ENCODE peak calls at places on chromosomes 1 and 21, in six cellular contexts. One of them, this sample, is unnamed.

GRCh38 chr1:67978988-67979516 is 71.4 kb downstream of the DIRAS3 start:
- DNase-seq in left ventricle myocardium inferior: no peak
- DNase-seq in suprapubic skin: no peak
- DNase-seq in ascending aorta: no peak
- DNase-seq in stomach: no peak
- DNase-seq in heart right ventricle: no peak
- DNase-seq in this sample: no peak

GRCh38 chr1:3530931-3531818 is 76.7 kb downstream of the ARHGEF16 start:
- DNase-seq in left ventricle myocardium inferior: peak
- DNase-seq in suprapubic skin: no peak
- DNase-seq in ascending aorta: peak
- DNase-seq in stomach: peak
- DNase-seq in heart right ventricle: peak
- DNase-seq in this sample: peak

GRCh38 chr21:37149411-37149810 is 76.4 kb downstream of the TTC3 start:
- DNase-seq in left ventricle myocardium inferior: no peak
- DNase-seq in suprapubic skin: no peak
- DNase-seq in ascending aorta: no peak
- DNase-seq in stomach: no peak
- DNase-seq in heart right ventricle: no peak
- DNase-seq in this sample: no peak

GRCh38 chr1:199913313-199913712 is 114.2 kb upstream of the NR5A2 start:
- DNase-seq in left ventricle myocardium inferior: no peak
- DNase-seq in suprapubic skin: no peak
- DNase-seq in ascending aorta: no peak
- DNase-seq in stomach: no peak
- DNase-seq in heart right ventricle: no peak
- DNase-seq in this sample: no peak

GRCh38 chr1:225430301-225430700 is 2.5 kb upstream of the LBR start:
- DNase-seq in left ventricle myocardium inferior: no peak
- DNase-seq in suprapubic skin: no peak
- DNase-seq in ascending aorta: no peak
- DNase-seq in stomach: no peak
- DNase-seq in heart right ventricle: no peak
- DNase-seq in this sample: no peak

GRCh38 chr21:45612096-45613019 is 31.2 kb upstream of the PCBP3 start:
- DNase-seq in left ventricle myocardium inferior: no peak
- DNase-seq in suprapubic skin: peak
- DNase-seq in ascending aorta: no peak
- DNase-seq in stomach: no peak
- DNase-seq in heart right ventricle: no peak
- DNase-seq in this sample: no peak

GRCh38 chr1:112335351-112335750 is 60.7 kb upstream of the CTTNBP2NL start:
- DNase-seq in left ventricle myocardium inferior: no peak
- DNase-seq in suprapubic skin: no peak
- DNase-seq in ascending aorta: no peak
- DNase-seq in stomach: no peak
- DNase-seq in heart right ventricle: no peak
- DNase-seq in this sample: no peak

GRCh38 chr1:1024421-1025415 is 4.8 kb downstream of the AGRN start:
- DNase-seq in left ventricle myocardium inferior: no peak
- DNase-seq in suprapubic skin: no peak
- DNase-seq in ascending aorta: no peak
- DNase-seq in stomach: peak
- DNase-seq in heart right ventricle: no peak
- DNase-seq in this sample: no peak

GRCh38 chr21:45618287-45618686 is 25.2 kb upstream of the PCBP3 start:
- DNase-seq in left ventricle myocardium inferior: no peak
- DNase-seq in suprapubic skin: peak
- DNase-seq in ascending aorta: no peak
- DNase-seq in stomach: no peak
- DNase-seq in heart right ventricle: no peak
- DNase-seq in this sample: no peak

GRCh38 chr1:219885680-219886079 is 42.7 kb downstream of the SLC30A10 start:
- DNase-seq in left ventricle myocardium inferior: no peak
- DNase-seq in suprapubic skin: no peak
- DNase-seq in ascending aorta: no peak
- DNase-seq in stomach: no peak
- DNase-seq in heart right ventricle: no peak
- DNase-seq in this sample: no peak

GRCh38 chr1:25104932-25105561 is 127.3 kb downstream of the SYF2 start:
- DNase-seq in left ventricle myocardium inferior: no peak
- DNase-seq in suprapubic skin: no peak
- DNase-seq in ascending aorta: no peak
- DNase-seq in stomach: no peak
- DNase-seq in heart right ventricle: no peak
- DNase-seq in this sample: no peak

GRCh38 chr1:78490861-78491310 is at the start of gene PTGFR:
- DNase-seq in left ventricle myocardium inferior: peak
- DNase-seq in suprapubic skin: no peak
- DNase-seq in ascending aorta: no peak
- DNase-seq in stomach: no peak
- DNase-seq in heart right ventricle: no peak
- DNase-seq in this sample: no peak

GRCh38 chr1:227234998-227235405 is 83.3 kb downstream of the CDC42BPA start:
- DNase-seq in left ventricle myocardium inferior: no peak
- DNase-seq in suprapubic skin: no peak
- DNase-seq in ascending aorta: no peak
- DNase-seq in stomach: no peak
- DNase-seq in heart right ventricle: no peak
- DNase-seq in this sample: no peak

GRCh38 chr1:24971539-24971938 is 41.5 kb upstream of the RUNX3 start:
- DNase-seq in left ventricle myocardium inferior: no peak
- DNase-seq in suprapubic skin: no peak
- DNase-seq in ascending aorta: no peak
- DNase-seq in stomach: no peak
- DNase-seq in heart right ventricle: no peak
- DNase-seq in this sample: no peak

GRCh38 chr1:206507395-206508129 is at the start of gene RASSF5:
- DNase-seq in left ventricle myocardium inferior: peak
- DNase-seq in suprapubic skin: peak
- DNase-seq in ascending aorta: peak
- DNase-seq in stomach: peak
- DNase-seq in heart right ventricle: peak
- DNase-seq in this sample: peak

GRCh38 chr1:6771568-6771825 is 13.8 kb upstream of the CAMTA1 start:
- DNase-seq in left ventricle myocardium inferior: no peak
- DNase-seq in suprapubic skin: no peak
- DNase-seq in ascending aorta: no peak
- DNase-seq in stomach: no peak
- DNase-seq in heart right ventricle: no peak
- DNase-seq in this sample: no peak

GRCh38 chr1:26378088-26378878 is 5.7 kb upstream of the ZNF683 start:
- DNase-seq in left ventricle myocardium inferior: no peak
- DNase-seq in suprapubic skin: no peak
- DNase-seq in ascending aorta: no peak
- DNase-seq in stomach: no peak
- DNase-seq in heart right ventricle: no peak
- DNase-seq in this sample: no peak

GRCh38 chr1:51915958-51916357 is 37.4 kb upstream of the NRDC start:
- DNase-seq in left ventricle myocardium inferior: no peak
- DNase-seq in suprapubic skin: no peak
- DNase-seq in ascending aorta: no peak
- DNase-seq in stomach: no peak
- DNase-seq in heart right ventricle: no peak
- DNase-seq in this sample: no peak

GRCh38 chr1:232317336-232317735 is 312.6 kb downstream of the SIPA1L2 start:
- DNase-seq in left ventricle myocardium inferior: no peak
- DNase-seq in suprapubic skin: no peak
- DNase-seq in ascending aorta: no peak
- DNase-seq in stomach: no peak
- DNase-seq in heart right ventricle: no peak
- DNase-seq in this sample: no peak

GRCh38 chr1:35539073-35539823 is 18.0 kb downstream of the KIAA0319L start:
- DNase-seq in left ventricle myocardium inferior: no peak
- DNase-seq in suprapubic skin: no peak
- DNase-seq in ascending aorta: no peak
- DNase-seq in stomach: no peak
- DNase-seq in heart right ventricle: no peak
- DNase-seq in this sample: no peak

GRCh38 chr1:211320980-211321379 is 5.7 kb upstream of the TRAF5 start:
- DNase-seq in left ventricle myocardium inferior: no peak
- DNase-seq in suprapubic skin: no peak
- DNase-seq in ascending aorta: no peak
- DNase-seq in stomach: no peak
- DNase-seq in heart right ventricle: no peak
- DNase-seq in this sample: no peak

GRCh38 chr1:204618148-204618760 is 67.3 kb downstream of the LRRN2 start:
- DNase-seq in left ventricle myocardium inferior: no peak
- DNase-seq in suprapubic skin: no peak
- DNase-seq in ascending aorta: no peak
- DNase-seq in stomach: no peak
- DNase-seq in heart right ventricle: no peak
- DNase-seq in this sample: no peak

GRCh38 chr21:45957986-45958610 is 23.5 kb upstream of the COL6A1 start:
- DNase-seq in left ventricle myocardium inferior: peak
- DNase-seq in suprapubic skin: peak
- DNase-seq in ascending aorta: no peak
- DNase-seq in stomach: no peak
- DNase-seq in heart right ventricle: peak
- DNase-seq in this sample: peak

GRCh38 chr1:99849744-99850457 is at the start of gene AGL:
- DNase-seq in left ventricle myocardium inferior: peak
- DNase-seq in suprapubic skin: peak
- DNase-seq in ascending aorta: peak
- DNase-seq in stomach: peak
- DNase-seq in heart right ventricle: peak
- DNase-seq in this sample: peak

GRCh38 chr1:156428772-156429288 is 59.8 kb downstream of the RHBG start:
- DNase-seq in left ventricle myocardium inferior: no peak
- DNase-seq in suprapubic skin: no peak
- DNase-seq in ascending aorta: no peak
- DNase-seq in stomach: no peak
- DNase-seq in heart right ventricle: no peak
- DNase-seq in this sample: no peak

GRCh38 chr1:47562799-47563198 is 125.0 kb downstream of the FOXD2 start:
- DNase-seq in left ventricle myocardium inferior: no peak
- DNase-seq in suprapubic skin: no peak
- DNase-seq in ascending aorta: no peak
- DNase-seq in stomach: no peak
- DNase-seq in heart right ventricle: no peak
- DNase-seq in this sample: no peak

GRCh38 chr1:204065174-204065985 is 7.5 kb upstream of the SOX13 start:
- DNase-seq in left ventricle myocardium inferior: peak
- DNase-seq in suprapubic skin: no peak
- DNase-seq in ascending aorta: no peak
- DNase-seq in stomach: peak
- DNase-seq in heart right ventricle: peak
- DNase-seq in this sample: no peak

DNA sequence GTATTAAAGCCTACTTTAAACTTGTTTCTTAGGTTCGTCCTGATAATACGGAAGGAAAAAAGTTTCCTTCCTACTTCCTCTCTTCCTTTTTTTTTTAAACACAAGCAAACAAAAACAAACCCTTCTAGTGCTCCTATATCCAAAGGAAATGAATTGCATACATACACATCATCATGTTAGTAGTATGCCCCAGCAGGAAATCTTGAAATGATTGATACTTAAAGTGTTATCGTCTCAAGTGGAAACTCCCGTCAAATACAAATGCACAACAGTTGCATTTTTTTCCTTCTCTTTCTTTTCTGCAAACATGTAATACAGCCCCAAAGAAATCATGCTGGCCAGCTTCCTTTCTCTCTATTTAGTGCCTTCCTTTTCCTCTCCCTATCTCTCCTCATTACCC is 336.8 kb upstream of the ADGRL2 start:
- DNase-seq in left ventricle myocardium inferior: no peak
- DNase-seq in suprapubic skin: no peak
- DNase-seq in ascending aorta: no peak
- DNase-seq in stomach: no peak
- DNase-seq in heart right ventricle: no peak
- DNase-seq in this sample: no peak
- H3K4me3 ChIP-seq in left ventricle myocardium inferior: peak
- H3K4me3 ChIP-seq in suprapubic skin: no peak
- H3K4me3 ChIP-seq in ascending aorta: no peak
- H3K4me3 ChIP-seq in stomach: no peak
- H3K4me3 ChIP-seq in heart right ventricle: no peak
- H3K4me3 ChIP-seq in this sample: no peak

GRCh38 chr1:64327119-64327518 is 123.7 kb downstream of the UBE2U start:
- DNase-seq in left ventricle myocardium inferior: no peak
- DNase-seq in suprapubic skin: no peak
- DNase-seq in ascending aorta: no peak
- DNase-seq in stomach: no peak
- DNase-seq in heart right ventricle: no peak
- DNase-seq in this sample: no peak
- H3K27ac ChIP-seq in left ventricle myocardium inferior: no peak
- H3K27ac ChIP-seq in suprapubic skin: no peak
- H3K27ac ChIP-seq in ascending aorta: no peak
- H3K27ac ChIP-seq in stomach: no peak
- H3K27ac ChIP-seq in heart right ventricle: no peak
- H3K27ac ChIP-seq in this sample: no peak

GRCh38 chr1:32924881-32925344 is 23.7 kb upstream of the TMEM54 start:
- DNase-seq in left ventricle myocardium inferior: peak
- DNase-seq in suprapubic skin: no peak
- DNase-seq in ascending aorta: no peak
- DNase-seq in stomach: peak
- DNase-seq in heart right ventricle: peak
- DNase-seq in this sample: no peak

GRCh38 chr1:32927441-32927840 is 26.3 kb upstream of the TMEM54 start:
- DNase-seq in left ventricle myocardium inferior: no peak
- DNase-seq in suprapubic skin: no peak
- DNase-seq in ascending aorta: no peak
- DNase-seq in stomach: no peak
- DNase-seq in heart right ventricle: no peak
- DNase-seq in this sample: no peak

GRCh38 chr1:32926562-32926961 is 25.4 kb upstream of the TMEM54 start:
- DNase-seq in left ventricle myocardium inferior: no peak
- DNase-seq in suprapubic skin: no peak
- DNase-seq in ascending aorta: no peak
- DNase-seq in stomach: no peak
- DNase-seq in heart right ventricle: no peak
- DNase-seq in this sample: no peak

GRCh38 chr1:32928285-32928684 is 27.1 kb upstream of the TMEM54 start:
- DNase-seq in left ventricle myocardium inferior: no peak
- DNase-seq in suprapubic skin: no peak
- DNase-seq in ascending aorta: no peak
- DNase-seq in stomach: no peak
- DNase-seq in heart right ventricle: no peak
- DNase-seq in this sample: no peak

GRCh38 chr1:32925360-32926142 is 24.4 kb upstream of the TMEM54 start:
- DNase-seq in left ventricle myocardium inferior: no peak
- DNase-seq in suprapubic skin: no peak
- DNase-seq in ascending aorta: no peak
- DNase-seq in stomach: no peak
- DNase-seq in heart right ventricle: no peak
- DNase-seq in this sample: no peak
- TF ChIP-seq CTCF in left ventricle myocardium inferior: no peak
- TF ChIP-seq CTCF in suprapubic skin: no peak
- TF ChIP-seq CTCF in ascending aorta: no peak
- TF ChIP-seq CTCF in stomach: no peak
- TF ChIP-seq CTCF in heart right ventricle: no peak
- TF ChIP-seq CTCF in this sample: no peak

DNA sequence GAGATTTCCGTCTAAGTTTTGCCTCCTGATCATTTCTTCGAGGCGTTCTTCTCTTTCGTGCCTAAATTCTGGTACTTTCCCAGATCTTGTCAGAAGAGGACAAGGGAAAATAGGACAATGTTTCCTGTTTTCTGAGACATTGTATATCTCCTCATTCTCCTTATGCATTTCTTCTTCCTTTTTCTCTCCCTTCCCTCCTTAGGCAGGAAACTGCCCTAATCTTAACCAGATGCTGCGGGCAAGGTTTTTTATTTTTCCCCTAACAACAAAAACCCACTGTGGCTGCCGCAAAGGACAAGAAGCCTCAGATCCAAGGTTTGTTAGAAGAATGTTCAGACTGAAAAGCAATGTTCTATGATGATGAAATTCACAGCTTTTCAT is 813 bp downstream of the CTSK start:
- DNase-seq in left ventricle myocardium inferior: no peak
- DNase-seq in suprapubic skin: no peak
- DNase-seq in ascending aorta: no peak
- DNase-seq in stomach: no peak
- DNase-seq in heart right ventricle: no peak
- DNase-seq in this sample: no peak
- H3K4me3 ChIP-seq in left ventricle myocardium inferior: peak
- H3K4me3 ChIP-seq in suprapubic skin: peak
- H3K4me3 ChIP-seq in ascending aorta: peak
- H3K4me3 ChIP-seq in stomach: peak
- H3K4me3 ChIP-seq in heart right ventricle: no peak
- H3K4me3 ChIP-seq in this sample: peak

This sample was measured in gastrocnemius medialis.